ENCODE peak calls at places on chromosomes 11 and 22, in four cellular contexts. H is upper lobe of right lung, Z is Caco-2, F is right lobe of liver. B is an unnamed sample. For H3K4me1, the result is how much of the 10 kb centered on the place peaks cover.

GRCh38 chr22:44701824-44702478 is at the start of gene PRR5:
- DNase-seq in H (peak), Z (peak), F (peak), B (peak)

GRCh38 chr11:77752518-77752917 is 68.0 kb downstream of the RSF1 start:
- DNase-seq in H (no peak), Z (peak), F (no peak), B (peak)

GRCh38 chr11:119594639-119595249 is 134.3 kb downstream of the NECTIN1 start:
- DNase-seq in H (no peak), Z (peak), F (no peak), B (no peak)

GRCh38 chr11:3089236-3090061 is 32.2 kb upstream of the CARS1 start:
- DNase-seq in H (peak), Z (no peak), F (no peak), B (no peak)

GRCh38 chr11:34905666-34906065 is 10.5 kb downstream of the APIP start:
- DNase-seq in H (no peak), Z (no peak), F (no peak), B (no peak)

GRCh38 chr11:125075900-125076317 is 12.8 kb downstream of the SLC37A2 start:
- DNase-seq in H (no peak), Z (no peak), F (no peak), B (no peak)

GRCh38 chr22:41857860-41858199 is 24.9 kb downstream of the SREBF2 start:
- DNase-seq in H (no peak), Z (no peak), F (no peak), B (no peak)

GRCh38 chr11:102471474-102471873 is 18.9 kb upstream of the TMEM123 start:
- DNase-seq in H (no peak), Z (no peak), F (peak), B (no peak)

GRCh38 chr11:13701506-13701905 is 33.0 kb downstream of the FAR1 start:
- DNase-seq in H (no peak), Z (no peak), F (no peak), B (no peak)

GRCh38 chr22:42473484-42474193 is 41.4 kb upstream of the NFAM1 start:
- DNase-seq in H (no peak), Z (peak), F (no peak), B (no peak)

GRCh38 chr11:73830261-73830660 is 42.6 kb downstream of the MRPL48 start:
- DNase-seq in H (no peak), Z (no peak), F (no peak), B (no peak)

GRCh38 chr11:77266766-77267165 is 34.7 kb downstream of the GDPD4 start:
- DNase-seq in H (no peak), Z (no peak), F (no peak), B (no peak)

GRCh38 chr11:125146232-125146631 is 18.3 kb upstream of the PKNOX2 start:
- DNase-seq in H (no peak), Z (no peak), F (no peak), B (no peak)

GRCh38 chr22:17829691-17830040 is 55.4 kb upstream of the BID start:
- DNase-seq in H (no peak), Z (no peak), F (no peak), B (no peak)

GRCh38 chr11:94885133-94885532 is 88.2 kb downstream of the CWC15 start:
- DNase-seq in H (no peak), Z (no peak), F (no peak), B (no peak)

GRCh38 chr11:88421530-88421929 is 84.0 kb upstream of the CTSC start:
- DNase-seq in H (no peak), Z (no peak), F (no peak), B (no peak)

GRCh38 chr11:76184551-76184993 is 21.7 kb downstream of the WNT11 start:
- DNase-seq in H (no peak), Z (no peak), F (no peak), B (no peak)

GRCh38 chr11:102830328-102830727 is 13.1 kb downstream of the MMP3 start:
- DNase-seq in H (no peak), Z (no peak), F (no peak), B (no peak)

GRCh38 chr11:126888126-126888712 is 112.4 kb downstream of the KIRREL3 start:
- DNase-seq in H (no peak), Z (no peak), F (no peak), B (no peak)

GRCh38 chr11:45655347-45655756 is 10.1 kb downstream of the CHST1 start:
- DNase-seq in H (peak), Z (peak), F (peak), B (peak)

GRCh38 chr11:8333431-8334401 is 70.0 kb upstream of the LMO1 start:
- DNase-seq in H (no peak), Z (no peak), F (no peak), B (no peak)

GRCh38 chr11:10322830-10323792 is 18.2 kb downstream of the ADM start:
- DNase-seq in H (no peak), Z (peak), F (peak), B (peak)

GRCh38 chr11:10325398-10326079 is 20.7 kb downstream of the ADM start:
- DNase-seq in H (no peak), Z (no peak), F (no peak), B (no peak)

GRCh38 chr11:10324474-10324873 is 19.6 kb downstream of the ADM start:
- DNase-seq in H (no peak), Z (no peak), F (no peak), B (no peak)

GRCh38 chr11:10322401-10322800 is 17.5 kb downstream of the ADM start:
- DNase-seq in H (no peak), Z (no peak), F (no peak), B (no peak)

GRCh38 chr11:10323793-10324170 is 18.9 kb downstream of the ADM start:
- DNase-seq in H (no peak), Z (no peak), F (no peak), B (no peak)
- H3K4me1 ChIP-seq in H (under half), Z (half or more), F (half or more), B (half or more)

DNA sequence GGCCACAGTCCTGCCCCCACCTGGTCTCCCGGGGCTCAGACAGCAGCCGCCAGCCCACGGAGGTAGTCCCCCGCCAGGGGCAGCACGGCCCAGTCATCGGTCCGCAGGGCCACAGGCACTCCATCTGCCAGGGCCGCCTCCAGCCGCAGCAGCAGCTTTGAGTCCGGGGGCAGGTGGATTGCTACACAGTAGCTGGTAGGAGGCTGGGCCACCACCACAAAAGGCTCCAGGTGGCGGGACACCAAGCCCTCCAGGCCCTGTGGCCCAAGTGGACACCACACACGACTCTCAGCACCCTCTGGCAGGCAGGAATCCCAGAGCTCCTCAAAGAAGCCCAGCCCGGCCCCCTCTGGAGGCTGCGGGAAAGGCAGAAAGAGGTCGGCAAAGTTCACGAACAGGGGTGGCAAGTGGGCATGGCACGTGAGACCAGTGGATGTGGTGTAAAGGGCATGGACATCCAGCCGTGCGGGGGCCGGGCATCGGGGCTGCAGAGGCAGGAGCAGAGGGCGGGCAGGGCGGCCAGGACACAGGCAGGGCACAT is 2.9 kb downstream of the AP5B1 start:
- DNase-seq in H (peak), Z (no peak), F (peak), B (no peak)
- H3K4me1 ChIP-seq in H (under half), Z (under half), F (under half), B (under half)

GRCh38 chr11:12680940-12681258 is 6.7 kb downstream of the TEAD1 start:
- DNase-seq in H (no peak), Z (no peak), F (no peak), B (no peak)
- H3K4me1 ChIP-seq in H (under half), Z (half or more), F (under half), B (half or more)

GRCh38 chr11:63687845-63688244 is 6.5 kb downstream of the RTN3 start:
- DNase-seq in H (no peak), Z (no peak), F (no peak), B (no peak)
- H3K4me1 ChIP-seq in H (under half), Z (under half), F (under half), B (half or more)

GRCh38 chr22:38239101-38239761 is 33.6 kb downstream of the TMEM184B start:
- DNase-seq in H (peak), Z (no peak), F (no peak), B (no peak)
- H3K4me1 ChIP-seq in H (half or more), Z (under half), F (under half), B (half or more)

GRCh38 chr11:20059587-20060021 is 100.7 kb downstream of the DBX1 start:
- DNase-seq in H (no peak), Z (no peak), F (peak), B (no peak)
- H3K4me1 ChIP-seq in H (under half), Z (under half), F (under half), B (half or more)